ENCODE peak calls at places on chromosomes 7 and 10, in eight cellular contexts. E is sigmoid colon, L is thyroid gland, T is GM12878, B is heart left ventricle, A is breast epithelium, N is tibial nerve, W is A549. C is an unnamed sample.

GRCh38 chr10:106175760-106176377 is 988.6 kb downstream of the SORCS1 start:
- DNase-seq in N (no peak), B (no peak), E (no peak), T (no peak), L (no peak), A (no peak), W (no peak), C (no peak)

GRCh38 chr10:99912057-99912456 is 97.7 kb downstream of the DNMBP start:
- DNase-seq in A (no peak), N (no peak), W (no peak), T (no peak), B (no peak), E (no peak), L (no peak), C (no peak)

GRCh38 chr7:44147026-44147881 is 6.1 kb upstream of the MYL7 start:
- DNase-seq in N (no peak), W (no peak), L (no peak), E (peak), B (no peak), T (no peak), A (no peak), C (no peak)

GRCh38 chr7:131583430-131583829 is 27.0 kb upstream of the PODXL start:
- DNase-seq in W (no peak), N (no peak), A (no peak), T (no peak), B (no peak), E (no peak), L (no peak), C (no peak)

GRCh38 chr10:25059990-25060389 is 43.6 kb downstream of the THNSL1 start:
- DNase-seq in L (peak), N (peak), W (peak), B (no peak), E (no peak), A (peak), T (no peak), C (no peak)

GRCh38 chr7:78528964-78529363 is 730.4 kb downstream of the PHTF2 start:
- DNase-seq in W (no peak), L (no peak), N (no peak), T (no peak), E (no peak), A (no peak), B (no peak), C (no peak)

GRCh38 chr10:34758447-34758996 is 56.6 kb downstream of the PARD3 start:
- DNase-seq in E (no peak), T (peak), N (no peak), B (no peak), L (no peak), W (peak), A (no peak), C (no peak)

GRCh38 chr7:107982918-107983389 is 20.0 kb downstream of the LAMB1 start:
- DNase-seq in L (no peak), N (no peak), W (peak), E (peak), B (peak), A (no peak), T (no peak), C (no peak)

GRCh38 chr10:33306756-33307519 is 27.5 kb downstream of the NRP1 start:
- DNase-seq in B (no peak), T (no peak), E (no peak), N (no peak), A (no peak), W (no peak), L (no peak), C (no peak)

GRCh38 chr7:75795831-75796285 is 17.7 kb downstream of the CCL24 start:
- DNase-seq in B (peak), E (peak), T (no peak), A (peak), W (no peak), N (peak), L (peak), C (no peak)

GRCh38 chr7:73577627-73578341 is 595 bp downstream of the TBL2 start:
- DNase-seq in L (no peak), B (no peak), T (no peak), N (peak), W (no peak), A (no peak), E (no peak), C (peak)

GRCh38 chr10:88115968-88116367 is 252.5 kb downstream of the PTEN start:
- DNase-seq in E (no peak), W (no peak), A (no peak), B (no peak), L (no peak), N (no peak), T (no peak), C (no peak)

GRCh38 chr7:81851413-81851812 is 81.6 kb upstream of the HGF start:
- DNase-seq in B (no peak), W (no peak), A (no peak), E (no peak), N (no peak), L (no peak), T (no peak), C (no peak)

GRCh38 chr7:1679966-1680730 is 10.1 kb downstream of the ELFN1 start:
- DNase-seq in L (no peak), E (peak), B (no peak), A (no peak), T (no peak), W (no peak), N (no peak), C (peak)

GRCh38 chr10:68526634-68527132 is 640 bp downstream of the SLC25A16 start:
- DNase-seq in E (no peak), B (no peak), W (no peak), N (peak), T (no peak), L (no peak), A (no peak), C (no peak)

GRCh38 chr10:103481974-103482531 is 3.0 kb upstream of the CALHM3 start:
- DNase-seq in A (no peak), E (no peak), N (peak), L (no peak), W (peak), B (peak), T (no peak), C (no peak)

GRCh38 chr10:126640391-126640790 is 30.1 kb downstream of the C10orf90 start:
- DNase-seq in B (no peak), W (no peak), E (no peak), A (no peak), N (no peak), L (no peak), T (no peak), C (no peak)

GRCh38 chr7:25820432-25821040 is 331.5 kb upstream of the NFE2L3 start:
- DNase-seq in T (no peak), A (no peak), N (no peak), W (peak), B (no peak), L (peak), E (no peak), C (no peak)

GRCh38 chr7:151384776-151385625 is 24.8 kb downstream of the WDR86 start:
- DNase-seq in L (peak), E (no peak), W (no peak), A (no peak), N (no peak), T (no peak), B (no peak), C (peak)

GRCh38 chr10:30854656-30855055 is 177.0 kb downstream of the ZNF438 start:
- DNase-seq in E (no peak), A (no peak), L (no peak), B (no peak), W (no peak), T (no peak), N (no peak), C (no peak)

GRCh38 chr7:102044984-102045673 is 227.7 kb downstream of the CUX1 start:
- DNase-seq in W (no peak), E (peak), T (no peak), A (peak), L (peak), N (peak), B (peak), C (no peak)

GRCh38 chr7:99459087-99459486 is 6.9 kb downstream of the ATP5MF start:
- DNase-seq in B (no peak), L (no peak), T (no peak), E (no peak), N (no peak), A (no peak), W (no peak), C (no peak)

GRCh38 chr10:73414230-73414981 is 548 bp upstream of the ANXA7 start:
- DNase-seq in L (no peak), W (no peak), T (no peak), A (no peak), N (no peak), E (no peak), B (no peak), C (no peak)

GRCh38 chr7:155770186-155770585 is 42.1 kb downstream of the SHH start:
- DNase-seq in N (no peak), W (no peak), L (no peak), E (no peak), A (no peak), T (no peak), B (no peak), C (no peak)

GRCh38 chr7:131943211-131943610 is 386.8 kb upstream of the PODXL start:
- DNase-seq in L (no peak), N (no peak), E (no peak), B (no peak), A (no peak), T (no peak), W (no peak), C (no peak)

GRCh38 chr7:127943541-127944521 is 87.4 kb downstream of the LRRC4 start:
- DNase-seq in A (no peak), W (no peak), L (no peak), T (no peak), E (no peak), N (peak), B (peak), C (no peak)

GRCh38 chr7:131522325-131522920 is 34.0 kb downstream of the PODXL start:
- DNase-seq in B (no peak), T (no peak), W (no peak), N (no peak), A (no peak), L (no peak), E (peak), C (peak)

GRCh38 chr7:99428972-99429566 is 9.5 kb downstream of the PTCD1 start:
- DNase-seq in E (no peak), B (no peak), N (no peak), A (no peak), T (no peak), L (no peak), W (no peak), C (no peak)

GRCh38 chr10:84296071-84296981 is 32.1 kb upstream of the CCSER2 start:
- DNase-seq in B (no peak), W (no peak), T (no peak), A (no peak), E (no peak), N (no peak), L (no peak), C (no peak)

GRCh38 chr10:132096863-132097478 is 31.2 kb downstream of the JAKMIP3 start:
- DNase-seq in E (no peak), A (peak), L (no peak), W (no peak), T (no peak), N (no peak), B (no peak), C (no peak)

GRCh38 chr7:1765336-1765735 is 95.3 kb downstream of the ELFN1 start:
- DNase-seq in N (no peak), T (no peak), A (no peak), W (no peak), E (no peak), B (no peak), L (no peak), C (no peak)

GRCh38 chr7:35975851-35976454 is 175.1 kb downstream of the SEPTIN7 start:
- DNase-seq in B (peak), L (peak), N (peak), E (no peak), W (no peak), T (peak), A (no peak), C (no peak)

GRCh38 chr10:133260895-133261725 is 15.6 kb downstream of the ADAM8 start:
- DNase-seq in L (peak), W (peak), A (peak), E (peak), N (no peak), T (no peak), B (peak), C (peak)

GRCh38 chr10:114550756-114551290 is 107.3 kb downstream of the ABLIM1 start:
- DNase-seq in B (no peak), A (no peak), W (peak), L (peak), T (no peak), E (no peak), N (no peak), C (no peak)

GRCh38 chr10:97640174-97640867 is at the start of gene PI4K2A:
- DNase-seq in W (peak), B (peak), E (peak), T (peak), A (peak), N (peak), L (peak), C (peak)

GRCh38 chr10:97644961-97645360 is 4.5 kb downstream of the PI4K2A start:
- DNase-seq in B (no peak), T (no peak), W (no peak), L (no peak), N (no peak), A (no peak), E (no peak), C (no peak)

GRCh38 chr10:97635577-97635976 is 2.3 kb upstream of the MORN4 start:
- DNase-seq in E (no peak), T (no peak), B (no peak), A (no peak), N (no peak), W (no peak), L (no peak), C (no peak)

GRCh38 chr10:97643586-97643985 is 3.1 kb downstream of the PI4K2A start:
- DNase-seq in N (no peak), E (no peak), A (no peak), W (no peak), B (no peak), L (no peak), T (no peak), C (no peak)

DNA sequence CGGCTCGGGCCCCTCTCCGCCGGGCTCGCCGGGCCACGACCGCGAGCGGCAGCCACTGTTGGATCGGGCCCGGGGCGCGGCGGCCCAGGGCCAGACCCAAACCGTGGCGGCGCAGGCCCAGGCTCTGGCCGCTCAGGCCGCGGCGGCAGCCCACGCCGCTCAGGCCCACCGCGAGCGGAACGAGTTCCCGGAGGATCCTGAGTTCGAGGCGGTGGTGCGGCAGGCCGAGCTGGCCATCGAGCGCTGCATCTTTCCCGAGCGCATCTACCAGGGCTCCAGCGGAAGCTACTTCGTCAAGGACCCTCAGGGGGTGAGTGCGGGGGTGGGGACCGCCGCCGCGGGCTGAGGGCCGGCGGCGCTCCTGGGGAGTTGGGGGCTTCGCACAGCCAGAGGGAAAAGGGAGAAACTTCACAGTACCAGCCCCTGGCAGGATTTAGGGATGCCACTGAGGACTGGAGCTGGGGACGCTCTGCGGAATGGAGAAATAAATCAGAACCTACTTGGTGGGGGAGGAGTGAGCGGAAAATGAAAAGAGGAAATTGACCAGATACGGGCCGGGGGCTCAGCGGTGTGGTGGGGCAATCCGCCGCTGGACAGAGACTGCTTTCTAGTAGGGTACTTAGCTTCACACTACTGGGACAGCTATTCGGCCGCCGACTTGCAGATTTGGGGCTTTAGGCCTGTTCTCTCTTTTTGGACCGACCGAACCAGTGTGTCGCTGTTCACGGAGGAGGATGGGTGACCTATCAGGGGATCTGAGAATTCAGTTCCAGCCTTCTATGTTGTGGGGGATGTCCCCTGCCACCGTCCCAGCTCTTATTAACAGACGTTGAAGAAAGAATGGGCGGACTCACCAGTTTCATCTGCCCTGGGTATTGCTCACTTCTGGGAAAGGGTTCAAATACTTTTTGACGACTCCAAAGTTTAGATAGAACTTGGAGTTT is 669 bp downstream of the PI4K2A start:
- DNase-seq in T (no peak), B (peak), E (peak), L (peak), A (peak), W (no peak), N (no peak), C (peak)
- TF ChIP-seq POLR2A in T (peak), B (no peak), E (no peak), L (no peak), A (no peak), W (no peak), N (no peak), C (no peak)

GRCh38 chr10:4061441-4061951 is 276.5 kb upstream of the KLF6 start:
- DNase-seq in A (peak), B (peak), W (no peak), L (peak), T (no peak), E (peak), N (peak), C (no peak)
- TF ChIP-seq POLR2A in A (no peak), B (no peak), W (no peak), L (no peak), T (no peak), E (no peak), N (no peak), C (no peak)

GRCh38 chr10:108049668-108050067 is 885.2 kb upstream of the SORCS1 start:
- DNase-seq in N (no peak), B (no peak), L (no peak), T (peak), E (no peak), W (no peak), A (no peak), C (no peak)
- TF ChIP-seq POLR2A in N (no peak), B (no peak), L (no peak), T (no peak), E (no peak), W (no peak), A (no peak), C (no peak)

GRCh38 chr10:28733245-28733644 is 55.9 kb downstream of the BAMBI start:
- DNase-seq in T (no peak), E (no peak), A (no peak), L (no peak), N (no peak), B (no peak), W (no peak), C (no peak)

GRCh38 chr10:28733647-28734046 is 56.3 kb downstream of the BAMBI start:
- DNase-seq in N (no peak), B (no peak), W (no peak), L (no peak), E (no peak), T (no peak), A (no peak), C (no peak)

GRCh38 chr10:28732091-28732490 is 54.8 kb downstream of the BAMBI start:
- DNase-seq in B (no peak), L (no peak), A (no peak), N (no peak), E (no peak), W (no peak), T (no peak), C (no peak)

GRCh38 chr10:28728396-28728795 is 51.1 kb downstream of the BAMBI start:
- DNase-seq in L (no peak), N (no peak), T (no peak), B (no peak), W (no peak), E (no peak), A (no peak), C (no peak)

DNA sequence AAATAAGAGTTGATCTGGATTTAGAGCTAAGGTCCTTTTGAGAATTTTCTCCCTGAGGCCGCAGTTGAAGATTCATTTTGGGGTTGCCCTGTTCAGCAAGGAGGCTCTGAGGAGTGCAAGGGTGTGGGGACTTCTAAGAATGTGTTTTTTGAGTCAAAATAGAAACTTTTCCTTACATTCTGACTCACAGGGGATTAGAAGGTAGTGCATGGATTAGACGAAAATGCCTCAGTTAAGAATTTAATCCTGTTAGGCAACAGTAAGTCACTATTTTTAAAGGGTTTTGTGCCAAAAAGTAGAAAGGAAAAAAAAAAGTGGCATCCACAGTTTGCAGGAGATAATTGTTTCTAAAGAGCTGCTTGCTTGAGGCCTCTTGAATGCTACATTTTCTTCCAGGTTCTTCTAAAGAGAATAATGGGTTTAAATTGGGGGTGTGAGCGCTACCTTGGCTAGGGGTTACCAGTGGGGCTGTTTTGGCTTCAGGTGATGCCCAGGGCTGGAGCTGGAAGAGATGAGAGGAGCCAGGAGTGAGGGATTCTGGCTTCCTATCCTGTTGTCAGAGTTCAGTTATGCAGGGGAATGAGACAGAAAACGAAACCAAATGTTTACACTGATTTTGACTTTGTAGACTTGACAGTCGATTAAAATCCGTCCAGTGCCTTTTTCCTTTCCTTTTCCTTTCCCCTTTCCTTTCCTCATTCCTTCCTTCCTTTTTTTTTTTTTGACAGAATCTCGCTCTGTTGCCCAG is 52.9 kb downstream of the BAMBI start:
- DNase-seq in T (no peak), N (no peak), B (no peak), E (no peak), W (no peak), A (no peak), L (no peak), C (no peak)
- TF ChIP-seq POLR2A in T (no peak), N (no peak), B (no peak), E (no peak), W (no peak), A (no peak), L (no peak), C (no peak)